ENCODE peak calls at places on chromosomes 4 and X, in six cellular contexts. P, L, C, Q, M and I are unnamed samples.
A peak's percentile ranks its signal among the peaks of the same experiment; 100 is the strongest.

GRCh38 chr4:159280442-159281172 is 177.7 kb downstream of the RAPGEF2 start:
- DNase-seq in P (no peak), L (no peak), C (no peak), Q (no peak), M (no peak), I (no peak)

GRCh38 chr4:25487155-25487554 is 110.1 kb downstream of the ANAPC4 start:
- DNase-seq in P (no peak), L (no peak), C (no peak), Q (no peak), M (no peak), I (no peak)

GRCh38 chr4:91070736-91071135 is 943.5 kb downstream of the CCSER1 start:
- DNase-seq in P (no peak), L (no peak), C (no peak), Q (no peak), M (no peak), I (no peak)

GRCh38 chr4:182263562-182263961 is 20.4 kb downstream of the TENM3 start:
- DNase-seq in P (no peak), L (no peak), C (no peak), Q (no peak), M (no peak), I (no peak)

GRCh38 chrX:21946925-21947641 is 6.6 kb downstream of the SMS start:
- DNase-seq in P (no peak), L (peak; percentile 77), C (no peak), Q (peak; percentile 64), M (no peak), I (no peak)

GRCh38 chr4:143482753-143483362 is 30.6 kb upstream of the SMARCA5 start:
- DNase-seq in P (no peak), L (peak; percentile 73), C (no peak), Q (peak; percentile 71), M (peak; percentile 34), I (no peak)

GRCh38 chr4:44447563-44448504 is 775 bp downstream of the KCTD8 start:
- DNase-seq in P (no peak), L (peak; percentile 14), C (peak; percentile 43), Q (no peak), M (peak; percentile 48), I (peak; percentile 59)

GRCh38 chr4:30153427-30153826 is 566.7 kb upstream of the PCDH7 start:
- DNase-seq in P (no peak), L (no peak), C (no peak), Q (no peak), M (no peak), I (no peak)

GRCh38 chr4:15765910-15766703 is 12.0 kb upstream of the CD38 start:
- DNase-seq in P (no peak), L (no peak), C (no peak), Q (no peak), M (no peak), I (no peak)

GRCh38 chr4:76206222-76206942 is 7.2 kb downstream of the SCARB2 start:
- DNase-seq in P (no peak), L (peak; percentile 62), C (no peak), Q (peak; percentile 58), M (no peak), I (no peak)

GRCh38 chr4:48930654-48931053 is 24.1 kb upstream of the OCIAD2 start:
- DNase-seq in P (no peak), L (no peak), C (no peak), Q (no peak), M (no peak), I (no peak)

GRCh38 chr4:26709246-26709645 is 125.4 kb downstream of the TBC1D19 start:
- DNase-seq in P (no peak), L (no peak), C (no peak), Q (no peak), M (no peak), I (no peak)

GRCh38 chr4:89324671-89325070 is 17.1 kb upstream of the GPRIN3 start:
- DNase-seq in P (no peak), L (peak; percentile 76), C (no peak), Q (peak; percentile 0), M (no peak), I (no peak)

GRCh38 chr4:73815145-73815544 is 21.3 kb upstream of the CXCL6 start:
- DNase-seq in P (no peak), L (no peak), C (no peak), Q (peak; percentile 43), M (no peak), I (no peak)

GRCh38 chr4:114385195-114385985 is 213.2 kb upstream of the UGT8 start:
- DNase-seq in P (no peak), L (no peak), C (no peak), Q (no peak), M (no peak), I (no peak)

GRCh38 chrX:152479525-152479924 is 28.4 kb upstream of the GABRA3 start:
- DNase-seq in P (no peak), L (no peak), C (no peak), Q (no peak), M (no peak), I (no peak)

GRCh38 chrX:154300815-154301214 is 5.2 kb downstream of the TKTL1 start:
- DNase-seq in P (no peak), L (no peak), C (no peak), Q (no peak), M (no peak), I (no peak)

GRCh38 chrX:151019837-151020236 is 36.7 kb downstream of the HMGB3 start:
- DNase-seq in P (no peak), L (peak; percentile 55), C (no peak), Q (peak; percentile 46), M (no peak), I (no peak)

GRCh38 chr4:145956288-145956890 is 17.8 kb upstream of the ZNF827 start:
- DNase-seq in P (no peak), L (peak; percentile 53), C (no peak), Q (peak; percentile 40), M (no peak), I (no peak)

GRCh38 chr4:16585053-16585452 is 313.4 kb downstream of the LDB2 start:
- DNase-seq in P (no peak), L (no peak), C (no peak), Q (no peak), M (no peak), I (no peak)

GRCh38 chr4:42570221-42570620 is 86.7 kb downstream of the ATP8A1 start:
- DNase-seq in P (no peak), L (no peak), C (no peak), Q (no peak), M (no peak), I (no peak)

GRCh38 chr4:104421576-104421975 is 73.1 kb downstream of the CXXC4 start:
- DNase-seq in P (no peak), L (no peak), C (no peak), Q (no peak), M (no peak), I (no peak)

GRCh38 chrX:135652602-135653001 is 60.8 kb upstream of the CT45A1 start:
- DNase-seq in P (no peak), L (no peak), C (no peak), Q (no peak), M (no peak), I (no peak)

DNA sequence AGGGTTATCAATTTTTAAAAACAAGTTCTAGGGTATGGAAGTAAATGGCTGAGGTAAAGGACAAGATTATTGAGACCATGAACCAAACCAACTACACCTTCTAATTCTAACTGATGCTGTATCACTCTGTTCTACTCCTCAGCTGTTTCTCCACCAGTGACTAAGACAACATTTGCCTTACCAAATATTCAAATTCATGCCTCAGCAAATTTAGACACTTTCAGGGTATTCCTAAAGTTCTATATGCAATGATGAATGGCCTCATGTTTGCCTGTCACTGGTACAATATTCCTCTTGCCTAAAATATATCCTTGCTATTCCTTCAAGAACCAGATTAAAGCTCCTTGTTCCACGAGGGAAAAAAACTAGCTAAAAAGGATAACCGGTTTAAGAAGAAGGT is 5.0 kb downstream of the RPL9 start:
- DNase-seq in P (no peak), L (no peak), C (no peak), Q (no peak), M (no peak), I (no peak)
- H3K36me3 ChIP-seq in P (peaks cover 53% of the 10 kb centered on the region), L (peaks cover 82% of the 10 kb centered on the region), C (no peaks in the 10 kb centered on the region), Q (peaks cover 45% of the 10 kb centered on the region), M (peaks cover 2% of the 10 kb centered on the region), I (peaks cover 70% of the 10 kb centered on the region)

GRCh38 chr4:108157655-108158054 is 11.1 kb downstream of the LEF1 start:
- DNase-seq in P (no peak), L (no peak), C (no peak), Q (no peak), M (no peak), I (no peak)

GRCh38 chr4:108156391-108156790 is 12.3 kb downstream of the LEF1 start:
- DNase-seq in P (no peak), L (no peak), C (no peak), Q (no peak), M (no peak), I (no peak)

GRCh38 chr4:108159845-108160244 is 8.9 kb downstream of the LEF1 start:
- DNase-seq in P (no peak), L (no peak), C (no peak), Q (no peak), M (no peak), I (no peak)

GRCh38 chr4:108163352-108163751 is 5.4 kb downstream of the LEF1 start:
- DNase-seq in P (no peak), L (no peak), C (no peak), Q (no peak), M (no peak), I (no peak)

GRCh38 chr4:108160741-108161352 is 7.9 kb downstream of the LEF1 start:
- DNase-seq in P (no peak), L (no peak), C (no peak), Q (no peak), M (no peak), I (no peak)
- H3K4me1 ChIP-seq in P (no peaks in the 10 kb centered on the region), L (no peaks in the 10 kb centered on the region), C (no peaks in the 10 kb centered on the region), Q (no peaks in the 10 kb centered on the region), M (no peaks in the 10 kb centered on the region), I (peaks cover under 1% of the 10 kb centered on the region)

DNA sequence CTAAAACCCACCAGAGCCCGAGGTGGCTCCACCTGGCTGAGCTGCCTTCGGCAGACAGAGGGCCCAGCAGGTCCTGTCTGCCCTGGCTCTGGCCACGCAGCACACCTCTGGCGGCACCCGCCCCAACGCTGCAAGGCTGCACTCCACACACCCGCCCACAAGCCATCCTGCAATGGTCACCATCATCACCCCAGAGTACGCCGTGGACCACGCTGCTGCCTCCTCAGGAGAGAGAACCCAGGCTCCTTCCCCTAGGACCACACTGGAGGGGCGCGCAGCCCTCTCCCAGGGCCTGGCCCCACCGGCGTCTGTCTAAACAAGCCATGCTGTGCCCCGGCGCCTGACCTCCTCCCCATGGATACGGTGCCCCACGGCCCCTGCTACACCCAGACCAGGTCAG is 39.6 kb upstream of the CPLX1 start:
- DNase-seq in P (no peak), L (no peak), C (no peak), Q (no peak), M (no peak), I (no peak)
- H3K36me3 ChIP-seq in P (peaks cover 76% of the 10 kb centered on the region), L (peaks cover 8% of the 10 kb centered on the region), C (no peaks in the 10 kb centered on the region), Q (peaks cover 77% of the 10 kb centered on the region), M (no peaks in the 10 kb centered on the region), I (peaks cover 95% of the 10 kb centered on the region)

GRCh38 chrX:12987340-12987739 is 12.4 kb downstream of the TMSB4X start:
- DNase-seq in P (no peak), L (no peak), C (no peak), Q (no peak), M (no peak), I (no peak)

GRCh38 chrX:12986164-12986779 is 11.4 kb downstream of the TMSB4X start:
- DNase-seq in P (no peak), L (no peak), C (no peak), Q (no peak), M (no peak), I (no peak)

GRCh38 chrX:12985336-12985735 is 10.4 kb downstream of the TMSB4X start:
- DNase-seq in P (no peak), L (no peak), C (no peak), Q (no peak), M (no peak), I (no peak)

GRCh38 chrX:12987900-12988594 is 13.1 kb downstream of the TMSB4X start:
- DNase-seq in P (no peak), L (no peak), C (no peak), Q (no peak), M (no peak), I (no peak)

GRCh38 chrX:12986886-12987285 is 12.0 kb downstream of the TMSB4X start:
- DNase-seq in P (no peak), L (no peak), C (no peak), Q (no peak), M (no peak), I (no peak)
- H3K4me1 ChIP-seq in P (peaks cover 4% of the 10 kb centered on the region), L (peaks cover 26% of the 10 kb centered on the region), C (peaks cover 5% of the 10 kb centered on the region), Q (no peaks in the 10 kb centered on the region), M (no peaks in the 10 kb centered on the region), I (peaks cover 10% of the 10 kb centered on the region)